ENCODE peak calls at places on chromosomes 2 and 18, in five cellular contexts. R is H9, P is transverse colon, E is fibroblast of pulmonary artery, G is body of pancreas. A is an unnamed sample.
A peak's percentile ranks its signal among the peaks of the same experiment; 100 is the strongest.

GRCh38 chr2:55155764-55156221 is 76.3 kb downstream of the CLHC1 start:
- DNase-seq in R (no peak), P (no peak), E (no peak), G (no peak), A (no peak)

GRCh38 chr2:42047488-42048317 is at the start of gene PKDCC:
- DNase-seq in R (peak; percentile 88), P (peak; percentile 85), E (peak; percentile 86), G (peak; percentile 76), A (peak; percentile 60)

GRCh38 chr2:11617527-11617926 is 52.5 kb downstream of the NTSR2 start:
- DNase-seq in R (no peak), P (no peak), E (no peak), G (no peak), A (no peak)

GRCh38 chr2:23622466-23622865 is 237.5 kb downstream of the KLHL29 start:
- DNase-seq in R (no peak), P (no peak), E (no peak), G (no peak), A (no peak)

GRCh38 chr2:222939208-222939846 is 78.5 kb downstream of the ACSL3 start:
- DNase-seq in R (peak; percentile 84), P (peak; percentile 59), E (peak; percentile 74), G (peak; percentile 52), A (peak; percentile 81)

GRCh38 chr2:190786404-190787166 is 94.0 kb upstream of the GLS start:
- DNase-seq in R (no peak), P (no peak), E (no peak), G (no peak), A (no peak)

GRCh38 chr2:110713508-110714362 is 18.6 kb upstream of the ACOXL start:
- DNase-seq in R (no peak), P (no peak), E (no peak), G (no peak), A (no peak)

GRCh38 chr18:76647322-76647721 is 152.3 kb upstream of the ZNF516 start:
- DNase-seq in R (no peak), P (no peak), E (no peak), G (no peak), A (no peak)

GRCh38 chr2:138059967-138060635 is 95.8 kb downstream of the HNMT start:
- DNase-seq in R (no peak), P (no peak), E (peak; percentile 94), G (peak; percentile 42), A (peak; percentile 95)

GRCh38 chr2:177756346-177756745 is 316.2 kb downstream of the PDE11A start:
- DNase-seq in R (no peak), P (no peak), E (no peak), G (no peak), A (no peak)

GRCh38 chr18:79951545-79952456 is at the start of gene SLC66A2:
- DNase-seq in R (peak; percentile 81), P (peak; percentile 96), E (peak; percentile 87), G (peak; percentile 94), A (peak; percentile 78)
- TF ChIP-seq CTCF in R (no peak), P (no peak), E (no peak), G (no peak), A (no peak)

DNA sequence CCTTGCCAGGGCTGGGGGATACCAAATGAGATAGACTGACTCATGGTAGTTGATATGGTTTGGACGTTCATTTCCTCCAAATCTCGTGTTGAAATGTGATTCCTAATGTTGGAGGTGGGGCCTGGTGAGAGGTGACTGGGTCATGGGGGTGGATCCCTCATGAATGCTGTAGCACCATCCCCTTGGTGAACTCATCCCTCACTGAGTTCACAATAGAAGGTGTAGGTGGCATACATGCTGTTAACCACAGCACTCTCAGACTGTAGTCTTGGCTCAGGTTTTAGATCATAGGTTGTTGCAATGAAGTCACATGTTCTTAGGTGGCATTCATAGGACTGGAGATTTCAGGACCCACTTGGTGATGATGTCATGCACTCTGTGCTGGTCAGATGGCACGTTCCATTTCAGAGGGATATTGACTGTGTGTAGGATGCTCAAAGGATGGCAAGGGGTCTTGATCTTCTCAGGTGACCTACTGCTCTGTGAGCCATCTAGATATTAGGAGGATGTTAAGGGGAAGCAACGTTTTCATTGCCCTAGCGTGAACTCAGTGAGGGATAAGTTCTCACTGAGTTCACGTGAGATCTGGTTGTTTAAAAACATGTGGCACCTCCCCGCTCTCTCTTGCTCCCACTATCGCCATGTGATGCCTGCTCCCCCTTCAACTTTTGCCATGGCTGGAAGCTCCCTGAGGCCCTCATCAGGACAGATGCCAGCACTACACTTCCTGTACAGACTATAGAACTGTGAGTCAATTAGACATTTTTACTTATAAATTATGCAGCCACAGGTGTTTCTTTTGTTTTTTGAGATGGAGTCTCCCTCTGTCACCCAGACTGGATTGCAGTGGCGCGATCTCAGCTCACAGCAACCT is 73.8 kb upstream of the ACAA2 start:
- DNase-seq in R (peak; percentile 44), P (no peak), E (no peak), G (no peak), A (no peak)
- TF ChIP-seq CTCF in R (peak; percentile 57), P (no peak), E (peak; percentile 8), G (no peak), A (no peak)

DNA sequence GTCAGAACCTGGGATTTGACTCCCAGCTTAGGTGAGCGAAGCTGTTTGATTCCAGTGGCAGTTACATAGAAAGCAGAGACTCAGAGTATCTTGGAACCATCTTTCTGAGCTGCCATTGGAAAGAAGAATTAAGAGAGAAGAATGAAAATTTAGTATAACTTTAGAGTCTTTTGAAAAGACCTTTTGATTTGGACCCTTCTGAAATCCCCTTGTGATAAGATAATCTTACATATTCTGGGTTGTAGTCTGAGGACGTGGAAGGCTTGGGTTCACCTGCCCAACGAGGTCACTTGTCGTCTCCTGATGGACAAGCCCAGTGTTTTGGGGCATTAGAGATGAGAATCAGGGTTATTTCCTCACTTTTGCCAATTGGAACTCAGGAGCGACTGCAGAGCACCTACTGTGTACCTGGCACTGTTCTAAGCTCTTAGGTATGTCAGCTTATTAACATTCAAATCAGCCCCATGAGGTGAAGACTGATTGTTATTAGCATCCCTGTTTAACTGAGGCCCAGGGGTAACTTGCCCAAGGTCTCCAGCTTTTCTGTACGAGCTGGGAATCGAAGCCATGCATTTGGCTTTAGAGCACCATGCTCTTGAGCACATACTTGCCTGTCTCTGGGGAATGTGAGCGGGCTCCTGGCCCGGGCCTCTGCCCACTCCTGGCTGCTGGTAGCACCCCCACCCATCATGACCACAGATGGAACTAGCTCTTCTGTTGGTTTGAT is 2.9 kb downstream of the HK2 start:
- DNase-seq in R (peak; percentile 67), P (no peak), E (no peak), G (no peak), A (no peak)
- TF ChIP-seq CTCF in R (peak; percentile 6), P (no peak), E (no peak), G (no peak), A (no peak)

DNA sequence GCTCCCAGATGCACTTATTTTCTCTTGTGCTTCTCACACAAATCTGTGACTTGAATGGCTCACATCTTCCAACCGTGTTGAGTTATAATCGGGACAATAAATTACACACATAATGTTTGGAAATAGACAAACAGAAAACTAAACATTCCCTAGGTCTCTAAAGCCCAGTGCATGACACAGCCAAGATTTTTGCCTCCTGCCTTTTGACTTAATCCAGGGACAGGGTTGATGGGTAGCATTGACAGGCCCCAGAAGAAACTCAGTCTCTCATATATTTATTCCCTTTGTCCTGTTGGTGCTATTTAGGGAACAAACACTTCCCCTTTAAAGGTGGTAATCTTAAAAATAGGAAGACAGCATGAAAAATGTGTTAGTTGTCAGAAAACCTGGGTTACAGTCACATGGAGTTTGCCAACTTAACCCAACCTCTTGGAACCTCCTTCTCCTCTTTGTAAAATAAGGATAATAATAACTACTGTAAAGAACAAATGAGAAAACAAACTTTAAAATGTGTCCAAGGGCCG is 24.0 kb upstream of the ARPC2 start:
- DNase-seq in R (no peak), P (no peak), E (no peak), G (no peak), A (no peak)
- TF ChIP-seq CTCF in R (no peak), P (no peak), E (no peak), G (no peak), A (no peak)

GRCh38 chr2:9570182-9571060 is 14.8 kb upstream of the ADAM17 start:
- DNase-seq in R (no peak), P (no peak), E (no peak), G (no peak), A (no peak)

GRCh38 chr2:9573013-9573708 is 17.5 kb upstream of the ADAM17 start:
- DNase-seq in R (no peak), P (no peak), E (no peak), G (no peak), A (no peak)

GRCh38 chr2:9578475-9579235 is 23.0 kb upstream of the ADAM17 start:
- DNase-seq in R (no peak), P (no peak), E (no peak), G (no peak), A (no peak)

GRCh38 chr2:9574314-9574713 is 18.7 kb upstream of the ADAM17 start:
- DNase-seq in R (no peak), P (no peak), E (no peak), G (no peak), A (no peak)

GRCh38 chr2:9573840-9574239 is 18.2 kb upstream of the ADAM17 start:
- DNase-seq in R (no peak), P (no peak), E (no peak), G (no peak), A (no peak)
- TF ChIP-seq CTCF in R (peak; percentile 49), P (no peak), E (peak; percentile 4), G (no peak), A (no peak)

DNA sequence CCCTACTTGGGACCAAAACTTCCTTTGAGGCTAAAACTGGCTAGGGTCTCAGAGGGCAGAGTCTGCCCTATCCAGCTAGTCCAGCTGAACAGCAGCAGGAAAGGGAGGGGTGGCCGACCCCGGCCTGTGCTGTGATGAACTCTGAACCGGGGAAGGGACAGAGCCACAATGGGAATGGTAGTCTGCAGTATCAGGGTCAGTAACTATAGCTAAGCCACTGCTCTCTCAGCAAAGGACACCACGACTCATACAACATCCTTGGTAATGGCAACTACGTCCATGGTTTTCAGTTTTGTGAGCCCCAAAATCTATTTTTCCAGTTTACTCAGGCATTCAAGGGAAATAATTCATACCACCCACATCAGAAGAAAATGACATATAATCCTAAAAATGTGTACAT is 75.2 kb downstream of the NBAS start:
- DNase-seq in R (no peak), P (no peak), E (no peak), G (no peak), A (no peak)
- TF ChIP-seq CTCF in R (no peak), P (no peak), E (no peak), G (no peak), A (no peak)

GRCh38 chr2:142179686-142180085 is 48.9 kb upstream of the LRP1B start:
- DNase-seq in R (no peak), P (no peak), E (no peak), G (no peak), A (no peak)

GRCh38 chr2:142175917-142176316 is 45.1 kb upstream of the LRP1B start:
- DNase-seq in R (no peak), P (no peak), E (no peak), G (no peak), A (no peak)

GRCh38 chr2:142178604-142179003 is 47.8 kb upstream of the LRP1B start:
- DNase-seq in R (no peak), P (no peak), E (no peak), G (no peak), A (no peak)

GRCh38 chr2:142176941-142177340 is 46.1 kb upstream of the LRP1B start:
- DNase-seq in R (no peak), P (no peak), E (no peak), G (no peak), A (no peak)

GRCh38 chr2:142180820-142181533 is 50.2 kb upstream of the LRP1B start:
- DNase-seq in R (peak; percentile 86), P (no peak), E (peak; percentile 70), G (peak; percentile 40), A (peak; percentile 54)
- TF ChIP-seq CTCF in R (peak; percentile 88), P (no peak), E (peak; percentile 83), G (peak; percentile 25), A (peak; percentile 29)

A was measured in MCF 10A.